ENCODE peak calls at places on chromosomes 2 and 18, in eight cellular contexts. D is right cardiac atrium, F is trophoblast cell, V is pulmonary artery endothelial cell, P is NCI-H510A, O is suprapubic skin, J is NCI-H2081 treated with DMSO at 0.1 percent for 48 hours, R is GM23248. A is an unnamed sample.

GRCh38 chr18:59631583-59632181 is 65.5 kb downstream of the CCBE1 start:
- DNase-seq in P (no peak), D (no peak), R (peak; percentile 52), V (no peak), J (no peak), O (no peak), F (no peak), A (no peak)

GRCh38 chr2:203790134-203790533 is 77.4 kb upstream of the CTLA4 start:
- DNase-seq in R (peak; percentile 78), F (no peak), P (no peak), D (no peak), J (no peak), V (no peak), O (no peak), A (no peak)

GRCh38 chr2:69817739-69818494 is 11.5 kb upstream of the GMCL1 start:
- DNase-seq in P (no peak), V (peak; percentile 51), R (peak; percentile 30), O (no peak), F (no peak), J (no peak), D (no peak), A (no peak)

GRCh38 chr2:26558271-26559043 is 80.5 kb upstream of the OTOF start:
- DNase-seq in P (no peak), F (no peak), O (peak; percentile 31), D (peak; percentile 38), V (no peak), J (no peak), R (peak; percentile 35), A (no peak)

GRCh38 chr18:8811115-8811514 is 105.8 kb downstream of the MTCL1 start:
- DNase-seq in R (no peak), J (no peak), P (no peak), O (no peak), V (no peak), D (no peak), F (peak; percentile 33), A (no peak)

GRCh38 chr2:136305517-136306192 is 187.7 kb upstream of the CXCR4 start:
- DNase-seq in O (no peak), D (no peak), J (no peak), V (no peak), F (no peak), R (no peak), P (no peak), A (no peak)

GRCh38 chr2:157780211-157780610 is 95.9 kb downstream of the ACVR1 start:
- DNase-seq in F (no peak), D (no peak), J (no peak), O (no peak), V (no peak), P (no peak), R (no peak), A (no peak)

GRCh38 chr2:235432741-235433520 is 60.9 kb upstream of the AGAP1 start:
- DNase-seq in D (no peak), P (no peak), F (no peak), O (no peak), V (no peak), R (no peak), J (no peak), A (no peak)

GRCh38 chr2:176419591-176420071 is 150.4 kb downstream of the MTX2 start:
- DNase-seq in O (no peak), J (no peak), D (no peak), V (peak; percentile 86), P (no peak), R (peak; percentile 87), F (peak; percentile 71), A (no peak)

GRCh38 chr2:191677091-191677645 is 768 bp upstream of the NABP1 start:
- DNase-seq in P (no peak), F (peak; percentile 72), O (no peak), J (no peak), R (peak; percentile 93), V (peak; percentile 48), D (peak; percentile 58), A (no peak)

GRCh38 chr2:200575957-200576356 is 9.9 kb upstream of the AOX1 start:
- DNase-seq in F (no peak), V (no peak), R (peak; percentile 57), D (no peak), J (no peak), P (no peak), O (no peak), A (no peak)

GRCh38 chr2:137776697-137777096 is 187.6 kb upstream of the HNMT start:
- DNase-seq in R (no peak), P (no peak), J (no peak), O (no peak), F (no peak), V (no peak), D (no peak), A (no peak)

GRCh38 chr18:45121146-45121545 is 440.5 kb downstream of the SETBP1 start:
- DNase-seq in R (no peak), P (no peak), F (no peak), D (no peak), V (no peak), J (no peak), O (no peak), A (no peak)

GRCh38 chr2:49000692-49001091 is 153.6 kb downstream of the FSHR start:
- DNase-seq in V (no peak), J (no peak), O (no peak), D (no peak), P (no peak), F (no peak), R (no peak), A (no peak)

GRCh38 chr2:194087569-194087968 is 1569.5 kb upstream of the SLC39A10 start:
- DNase-seq in O (no peak), F (no peak), D (no peak), R (no peak), J (no peak), P (no peak), V (no peak), A (no peak)

GRCh38 chr2:45571940-45572339 is 39.1 kb downstream of the SRBD1 start:
- DNase-seq in O (no peak), P (no peak), F (no peak), R (no peak), D (no peak), V (no peak), J (no peak), A (no peak)

GRCh38 chr2:240480834-240481623 is 45.6 kb downstream of the GPC1 start:
- DNase-seq in J (no peak), D (no peak), P (no peak), V (no peak), F (no peak), R (no peak), O (no peak), A (no peak)

GRCh38 chr2:120395686-120396518 is 50.0 kb downstream of the INHBB start:
- DNase-seq in O (peak; percentile 35), V (no peak), J (no peak), F (no peak), R (no peak), P (peak; percentile 91), D (no peak), A (peak; percentile 2)

GRCh38 chr2:60641866-60642788 is 88.7 kb upstream of the BCL11A start:
- DNase-seq in F (no peak), O (no peak), V (peak; percentile 3), P (peak; percentile 8), R (peak; percentile 78), J (peak; percentile 39), D (no peak), A (no peak)

GRCh38 chr18:70181725-70182124 is 23.8 kb downstream of the RTTN start:
- DNase-seq in D (no peak), F (no peak), O (no peak), P (no peak), V (no peak), J (no peak), R (peak; percentile 33), A (no peak)

GRCh38 chr2:136327162-136327852 is 209.4 kb upstream of the CXCR4 start:
- DNase-seq in P (peak; percentile 24), V (no peak), R (peak; percentile 9), F (peak; percentile 52), O (no peak), J (no peak), D (no peak), A (no peak)

GRCh38 chr18:7459851-7460774 is 107.0 kb upstream of the PTPRM start:
- DNase-seq in O (no peak), J (no peak), F (no peak), P (no peak), V (no peak), R (peak; percentile 33), D (peak; percentile 65), A (no peak)

GRCh38 chr2:106097370-106098000 is 96.6 kb downstream of the UXS1 start:
- DNase-seq in V (no peak), J (no peak), F (no peak), O (no peak), P (peak; percentile 44), R (no peak), D (no peak), A (no peak)

GRCh38 chr2:217650716-217651360 is 352.0 kb downstream of the TNS1 start:
- DNase-seq in F (peak; percentile 13), P (no peak), J (no peak), O (no peak), D (no peak), V (no peak), R (peak; percentile 75), A (no peak)

GRCh38 chr2:235570256-235570655 is 76.4 kb downstream of the AGAP1 start:
- DNase-seq in D (no peak), P (no peak), F (peak; percentile 86), V (no peak), J (no peak), O (no peak), R (peak; percentile 69), A (no peak)

GRCh38 chr2:214856116-214856515 is 46.6 kb upstream of the BARD1 start:
- DNase-seq in J (no peak), D (no peak), V (no peak), F (no peak), P (no peak), O (no peak), R (peak; percentile 60), A (no peak)

GRCh38 chr2:219486424-219486959 is 12.2 kb upstream of the GMPPA start:
- DNase-seq in F (no peak), O (no peak), D (peak; percentile 50), J (no peak), V (no peak), P (peak; percentile 33), R (no peak), A (no peak)

GRCh38 chr2:235618039-235618438 is 124.2 kb downstream of the AGAP1 start:
- DNase-seq in P (no peak), J (no peak), O (no peak), F (no peak), R (peak; percentile 82), D (no peak), V (no peak), A (no peak)

GRCh38 chr2:72698300-72698699 is 127.5 kb downstream of the EXOC6B start:
- DNase-seq in P (no peak), R (no peak), V (no peak), D (no peak), J (no peak), F (no peak), O (no peak), A (no peak)

GRCh38 chr18:41646915-41647314 is 308.1 kb upstream of the PIK3C3 start:
- DNase-seq in R (no peak), J (no peak), D (no peak), V (no peak), F (no peak), O (no peak), P (no peak), A (no peak)

GRCh38 chr2:67600472-67600871 is 203.3 kb downstream of the ETAA1 start:
- DNase-seq in O (no peak), J (no peak), D (no peak), R (no peak), P (no peak), V (no peak), F (no peak), A (no peak)

GRCh38 chr18:13566941-13567762 is 159.2 kb downstream of the FAM210A start:
- DNase-seq in F (peak; percentile 36), V (no peak), D (peak; percentile 77), P (no peak), J (no peak), O (peak; percentile 81), R (peak; percentile 19), A (no peak)

GRCh38 chr2:152715854-152716428 is 1.3 kb downstream of the PRPF40A start:
- DNase-seq in V (no peak), D (no peak), J (no peak), P (peak; percentile 4), O (no peak), F (no peak), R (peak; percentile 67), A (no peak)

GRCh38 chr2:88067598-88067997 is at the start of gene SMYD1:
- DNase-seq in J (no peak), D (no peak), F (no peak), P (no peak), V (no peak), O (no peak), R (no peak), A (no peak)

A was measured in NCI-H1436 treated with DMSO at 0.1 percent for 48 hours.